ENCODE peak calls at places on chromosomes 12 and 14, in five cellular contexts. R is HepG2, X is GM12878, P is H1, T is K562. E is an unnamed sample.
A peak's percentile ranks its signal among the peaks of the same experiment; 100 is the strongest.

GRCh38 chr12:15562263-15562662 is 226.9 kb downstream of the EPS8 start:
- DNase-seq in R (no peak), X (no peak), P (no peak), T (no peak), E (no peak)

GRCh38 chr14:88551936-88552565 is 2.8 kb downstream of the PTPN21 start:
- DNase-seq in R (no peak), X (no peak), P (no peak), T (no peak), E (no peak)

GRCh38 chr12:120687570-120688289 is 781 bp downstream of the MLEC start:
- DNase-seq in R (no peak), X (no peak), P (no peak), T (peak; percentile 35), E (no peak)

GRCh38 chr12:131276501-131277185 is 322.9 kb downstream of the ADGRD1 start:
- DNase-seq in R (no peak), X (no peak), P (no peak), T (no peak), E (no peak)

GRCh38 chr12:114167431-114167830 is 201.3 kb upstream of the RBM19 start:
- DNase-seq in R (no peak), X (no peak), P (no peak), T (no peak), E (no peak)

GRCh38 chr12:15937902-15938301 is 26.8 kb downstream of the DERA start:
- DNase-seq in R (no peak), X (no peak), P (no peak), T (no peak), E (no peak)

GRCh38 chr14:84825481-84825880 is 704.5 kb upstream of the FLRT2 start:
- DNase-seq in R (no peak), X (no peak), P (no peak), T (no peak), E (no peak)

GRCh38 chr12:10957741-10958140 is 18.7 kb upstream of the TAS2R14 start:
- DNase-seq in R (no peak), X (no peak), P (no peak), T (no peak), E (no peak)

DNA sequence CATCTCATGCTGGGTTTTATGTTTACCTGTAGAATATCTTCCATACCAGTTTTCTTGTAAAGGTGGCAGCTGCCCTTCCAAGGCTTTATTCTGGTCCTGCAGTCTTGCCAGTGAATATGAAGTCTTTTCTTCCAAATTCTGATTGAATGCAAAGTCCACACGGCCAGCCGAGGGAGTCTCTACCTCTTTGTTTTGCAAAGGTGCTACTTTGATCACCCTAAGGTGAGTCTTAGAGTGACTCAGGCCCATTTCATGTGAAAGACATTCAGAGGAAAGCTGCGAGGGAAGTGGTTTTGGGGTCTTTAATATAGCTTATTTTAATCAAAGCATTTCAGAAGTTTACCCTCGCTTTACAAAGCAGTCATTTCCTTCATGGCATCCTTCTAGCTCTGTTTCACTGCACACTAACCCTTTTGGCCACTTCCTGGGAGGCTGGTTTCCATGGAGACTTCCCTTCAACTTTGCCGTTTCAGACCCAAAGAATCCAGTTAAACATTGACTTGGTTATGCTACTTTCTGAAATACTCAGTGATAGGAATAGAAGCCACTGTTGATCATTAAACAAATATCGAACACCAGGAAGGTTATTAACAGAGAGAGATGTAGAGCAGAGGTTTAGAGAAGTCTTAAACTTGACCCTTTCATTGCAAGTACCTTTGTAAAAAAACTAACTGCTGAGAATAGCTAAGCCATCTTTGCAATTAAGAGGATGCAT is at the start of gene CCDC198:
- DNase-seq in R (peak; percentile 62), X (peak; percentile 65), P (no peak), T (no peak), E (no peak)
- TF ChIP-seq SRF in R (no peak), X (no peak), P (no peak), T (no peak), E (no peak)

GRCh38 chr12:95874452-95874851 is 15.7 kb downstream of the SNRPF start:
- DNase-seq in R (no peak), X (no peak), P (no peak), T (no peak), E (no peak)
- TF ChIP-seq POLR2A in R (no peak), X (peak; percentile 26), P (no peak), T (no peak), E (no peak)

GRCh38 chr12:123532021-123532420 is 1.5 kb downstream of the RILPL1 start:
- DNase-seq in R (no peak), X (peak; percentile 9), P (no peak), T (no peak), E (no peak)
- TF ChIP-seq CTCF in R (no peak), X (no peak), P (no peak), T (no peak), E (no peak)

GRCh38 chr14:53468876-53469275 is 315.8 kb upstream of the DDHD1 start:
- DNase-seq in R (no peak), X (no peak), P (no peak), T (no peak), E (no peak)

GRCh38 chr14:53472306-53472705 is 319.2 kb upstream of the DDHD1 start:
- DNase-seq in R (no peak), X (no peak), P (no peak), T (no peak), E (no peak)

GRCh38 chr14:53473480-53473879 is 320.4 kb upstream of the DDHD1 start:
- DNase-seq in R (no peak), X (no peak), P (no peak), T (no peak), E (no peak)

DNA sequence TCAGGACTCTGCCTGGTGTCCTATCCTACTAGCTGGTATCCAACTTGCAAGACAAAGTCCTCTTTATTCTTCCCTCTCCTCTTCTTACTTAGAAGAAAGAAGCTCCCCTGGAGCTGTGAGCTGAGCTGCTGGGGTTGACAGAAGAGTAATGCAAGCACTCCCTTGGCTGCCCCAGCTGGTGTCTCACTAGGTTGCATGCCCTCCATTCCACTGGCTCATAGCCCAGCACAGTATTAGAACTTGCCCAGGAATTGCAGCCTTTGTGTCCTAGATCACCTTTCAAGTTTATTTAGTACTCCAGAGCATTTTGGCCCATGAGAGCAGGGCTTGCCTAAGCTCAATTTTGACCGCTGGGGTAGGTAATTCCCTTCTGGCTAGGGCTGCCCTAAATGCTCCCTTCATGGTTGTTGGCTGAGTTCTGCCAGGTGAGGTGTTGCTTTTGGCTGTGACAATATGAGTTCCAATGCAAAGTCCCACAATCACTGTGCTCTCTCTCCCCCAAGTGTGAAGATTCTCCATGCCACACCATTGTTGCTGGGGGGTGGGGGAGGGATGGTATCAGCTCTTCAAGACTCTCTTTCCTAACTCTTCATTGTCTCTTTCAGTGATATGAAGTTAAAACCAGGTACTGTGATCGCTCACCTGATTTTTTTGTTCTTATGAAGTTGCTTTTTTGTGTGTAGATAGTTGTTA is 317.4 kb upstream of the DDHD1 start:
- DNase-seq in R (peak; percentile 12), X (no peak), P (no peak), T (no peak), E (no peak)
- TF ChIP-seq SRF in R (no peak), X (no peak), P (no peak), T (no peak), E (no peak)